ENCODE peak calls at places on chromosomes 16 and 17, in six cellular contexts. One of them, this sample, is unnamed.

GRCh38 chr16:65122974-65123845 is 1.3 kb upstream of the CDH11 start:
- DNase-seq in AG09309: no peak
- DNase-seq in right lobe of liver: peak
- DNase-seq in ascending aorta: no peak
- DNase-seq in GM12864: no peak
- DNase-seq in AG04449: no peak
- DNase-seq in this sample: peak

GRCh38 chr17:36608794-36609497 is 7.6 kb downstream of the MRM1 start:
- DNase-seq in AG09309: no peak
- DNase-seq in right lobe of liver: no peak
- DNase-seq in ascending aorta: no peak
- DNase-seq in GM12864: no peak
- DNase-seq in AG04449: no peak
- DNase-seq in this sample: no peak

GRCh38 chr16:54446639-54447038 is 160.1 kb upstream of the IRX3 start:
- DNase-seq in AG09309: peak
- DNase-seq in right lobe of liver: no peak
- DNase-seq in ascending aorta: no peak
- DNase-seq in GM12864: no peak
- DNase-seq in AG04449: peak
- DNase-seq in this sample: no peak

GRCh38 chr17:51372345-51373004 is 112.1 kb downstream of the UTP18 start:
- DNase-seq in AG09309: peak
- DNase-seq in right lobe of liver: no peak
- DNase-seq in ascending aorta: peak
- DNase-seq in GM12864: peak
- DNase-seq in AG04449: no peak
- DNase-seq in this sample: no peak

GRCh38 chr17:4507361-4508111 is 8.9 kb downstream of the SPNS2 start:
- DNase-seq in AG09309: no peak
- DNase-seq in right lobe of liver: no peak
- DNase-seq in ascending aorta: no peak
- DNase-seq in GM12864: no peak
- DNase-seq in AG04449: no peak
- DNase-seq in this sample: no peak

GRCh38 chr16:88584676-88585075 is 14.5 kb downstream of the ZC3H18 start:
- DNase-seq in AG09309: no peak
- DNase-seq in right lobe of liver: no peak
- DNase-seq in ascending aorta: no peak
- DNase-seq in GM12864: no peak
- DNase-seq in AG04449: no peak
- DNase-seq in this sample: no peak

GRCh38 chr17:70355185-70355584 is 185.9 kb downstream of the KCNJ2 start:
- DNase-seq in AG09309: no peak
- DNase-seq in right lobe of liver: no peak
- DNase-seq in ascending aorta: no peak
- DNase-seq in GM12864: no peak
- DNase-seq in AG04449: no peak
- DNase-seq in this sample: no peak

GRCh38 chr16:84914273-84914672 is 94.5 kb downstream of the CRISPLD2 start:
- DNase-seq in AG09309: no peak
- DNase-seq in right lobe of liver: no peak
- DNase-seq in ascending aorta: no peak
- DNase-seq in GM12864: no peak
- DNase-seq in AG04449: no peak
- DNase-seq in this sample: no peak

GRCh38 chr16:528111-529011 is 849 bp downstream of the CAPN15 start:
- DNase-seq in AG09309: no peak
- DNase-seq in right lobe of liver: no peak
- DNase-seq in ascending aorta: no peak
- DNase-seq in GM12864: no peak
- DNase-seq in AG04449: no peak
- DNase-seq in this sample: no peak

GRCh38 chr16:11079657-11080187 is 135.4 kb downstream of the CLEC16A start:
- DNase-seq in AG09309: peak
- DNase-seq in right lobe of liver: no peak
- DNase-seq in ascending aorta: no peak
- DNase-seq in GM12864: no peak
- DNase-seq in AG04449: peak
- DNase-seq in this sample: no peak

GRCh38 chr16:12833939-12834338 is 30.3 kb upstream of the CPPED1 start:
- DNase-seq in AG09309: no peak
- DNase-seq in right lobe of liver: no peak
- DNase-seq in ascending aorta: no peak
- DNase-seq in GM12864: no peak
- DNase-seq in AG04449: no peak
- DNase-seq in this sample: no peak

GRCh38 chr16:9256196-9256595 is 164.8 kb downstream of the HAPSTR1 start:
- DNase-seq in AG09309: no peak
- DNase-seq in right lobe of liver: no peak
- DNase-seq in ascending aorta: no peak
- DNase-seq in GM12864: peak
- DNase-seq in AG04449: no peak
- DNase-seq in this sample: no peak

GRCh38 chr16:8863594-8864424 is 5.0 kb downstream of the CARHSP1 start:
- DNase-seq in AG09309: no peak
- DNase-seq in right lobe of liver: peak
- DNase-seq in ascending aorta: no peak
- DNase-seq in GM12864: no peak
- DNase-seq in AG04449: no peak
- DNase-seq in this sample: no peak

GRCh38 chr17:17439971-17440843 is 36.6 kb upstream of the MED9 start:
- DNase-seq in AG09309: no peak
- DNase-seq in right lobe of liver: peak
- DNase-seq in ascending aorta: no peak
- DNase-seq in GM12864: peak
- DNase-seq in AG04449: no peak
- DNase-seq in this sample: no peak

GRCh38 chr17:21208352-21208751 is 5.6 kb downstream of the TMEM11 start:
- DNase-seq in AG09309: no peak
- DNase-seq in right lobe of liver: no peak
- DNase-seq in ascending aorta: no peak
- DNase-seq in GM12864: no peak
- DNase-seq in AG04449: no peak
- DNase-seq in this sample: no peak

GRCh38 chr17:44795928-44796327 is 34.2 kb downstream of the GJC1 start:
- DNase-seq in AG09309: no peak
- DNase-seq in right lobe of liver: no peak
- DNase-seq in ascending aorta: no peak
- DNase-seq in GM12864: no peak
- DNase-seq in AG04449: no peak
- DNase-seq in this sample: no peak

GRCh38 chr17:47077576-47077975 is 98.5 kb upstream of the RPRML start:
- DNase-seq in AG09309: no peak
- DNase-seq in right lobe of liver: no peak
- DNase-seq in ascending aorta: no peak
- DNase-seq in GM12864: no peak
- DNase-seq in AG04449: no peak
- DNase-seq in this sample: no peak

GRCh38 chr16:65285128-65286120 is 163.6 kb upstream of the CDH11 start:
- DNase-seq in AG09309: no peak
- DNase-seq in right lobe of liver: no peak
- DNase-seq in ascending aorta: no peak
- DNase-seq in GM12864: no peak
- DNase-seq in AG04449: no peak
- DNase-seq in this sample: no peak

GRCh38 chr17:21285164-21286065 is 904 bp downstream of the MAP2K3 start:
- DNase-seq in AG09309: no peak
- DNase-seq in right lobe of liver: peak
- DNase-seq in ascending aorta: no peak
- DNase-seq in GM12864: no peak
- DNase-seq in AG04449: no peak
- DNase-seq in this sample: no peak

GRCh38 chr17:58337600-58338453 is 9.2 kb upstream of the TSPOAP1 start:
- DNase-seq in AG09309: peak
- DNase-seq in right lobe of liver: peak
- DNase-seq in ascending aorta: peak
- DNase-seq in GM12864: peak
- DNase-seq in AG04449: peak
- DNase-seq in this sample: no peak

GRCh38 chr17:74096456-74096855 is 107.0 kb upstream of the RPL38 start:
- DNase-seq in AG09309: no peak
- DNase-seq in right lobe of liver: no peak
- DNase-seq in ascending aorta: no peak
- DNase-seq in GM12864: no peak
- DNase-seq in AG04449: no peak
- DNase-seq in this sample: no peak

GRCh38 chr17:28949185-28950016 is 1.9 kb downstream of the PHF12 start:
- DNase-seq in AG09309: no peak
- DNase-seq in right lobe of liver: peak
- DNase-seq in ascending aorta: no peak
- DNase-seq in GM12864: no peak
- DNase-seq in AG04449: no peak
- DNase-seq in this sample: peak

GRCh38 chr16:73329363-73330306 is 281.7 kb upstream of the ZFHX3 start:
- DNase-seq in AG09309: no peak
- DNase-seq in right lobe of liver: no peak
- DNase-seq in ascending aorta: no peak
- DNase-seq in GM12864: no peak
- DNase-seq in AG04449: no peak
- DNase-seq in this sample: no peak

GRCh38 chr16:47045023-47045422 is 71.5 kb upstream of the DNAJA2 start:
- DNase-seq in AG09309: no peak
- DNase-seq in right lobe of liver: no peak
- DNase-seq in ascending aorta: no peak
- DNase-seq in GM12864: no peak
- DNase-seq in AG04449: no peak
- DNase-seq in this sample: no peak

GRCh38 chr17:81371910-81372760 is 23.1 kb upstream of the BAHCC1 start:
- DNase-seq in AG09309: no peak
- DNase-seq in right lobe of liver: peak
- DNase-seq in ascending aorta: no peak
- DNase-seq in GM12864: no peak
- DNase-seq in AG04449: no peak
- DNase-seq in this sample: no peak

GRCh38 chr16:27596411-27596810 is 46.5 kb downstream of the KATNIP start:
- DNase-seq in AG09309: no peak
- DNase-seq in right lobe of liver: no peak
- DNase-seq in ascending aorta: no peak
- DNase-seq in GM12864: no peak
- DNase-seq in AG04449: no peak
- DNase-seq in this sample: no peak

GRCh38 chr16:27080870-27081269 is 14.1 kb downstream of the C16orf82 start:
- DNase-seq in AG09309: no peak
- DNase-seq in right lobe of liver: no peak
- DNase-seq in ascending aorta: no peak
- DNase-seq in GM12864: no peak
- DNase-seq in AG04449: no peak
- DNase-seq in this sample: no peak

GRCh38 chr17:77002103-77003045 is 134.2 kb downstream of the MGAT5B start:
- DNase-seq in AG09309: no peak
- DNase-seq in right lobe of liver: no peak
- DNase-seq in ascending aorta: no peak
- DNase-seq in GM12864: no peak
- DNase-seq in AG04449: no peak
- DNase-seq in this sample: no peak

GRCh38 chr17:79783891-79784290 is 5.9 kb downstream of the CBX2 start:
- DNase-seq in AG09309: no peak
- DNase-seq in right lobe of liver: no peak
- DNase-seq in ascending aorta: no peak
- DNase-seq in GM12864: no peak
- DNase-seq in AG04449: no peak
- DNase-seq in this sample: no peak
- TF ChIP-seq CTCF in AG09309: no peak
- TF ChIP-seq CTCF in right lobe of liver: no peak
- TF ChIP-seq CTCF in ascending aorta: no peak
- TF ChIP-seq CTCF in GM12864: no peak
- TF ChIP-seq CTCF in AG04449: no peak
- TF ChIP-seq CTCF in this sample: no peak

GRCh38 chr16:55711959-55712876 is 56.4 kb downstream of the SLC6A2 start:
- DNase-seq in AG09309: peak
- DNase-seq in right lobe of liver: peak
- DNase-seq in ascending aorta: no peak
- DNase-seq in GM12864: no peak
- DNase-seq in AG04449: no peak
- DNase-seq in this sample: no peak
- H3K4me3 ChIP-seq in AG09309: no peak
- H3K4me3 ChIP-seq in right lobe of liver: no peak
- H3K4me3 ChIP-seq in ascending aorta: no peak
- H3K4me3 ChIP-seq in GM12864: no peak
- H3K4me3 ChIP-seq in AG04449: no peak
- H3K4me3 ChIP-seq in this sample: no peak

GRCh38 chr16:71423016-71423415 is 18.8 kb downstream of the TLE7 start:
- DNase-seq in AG09309: no peak
- DNase-seq in right lobe of liver: no peak
- DNase-seq in ascending aorta: no peak
- DNase-seq in GM12864: no peak
- DNase-seq in AG04449: no peak
- DNase-seq in this sample: no peak
- TF ChIP-seq CTCF in AG09309: no peak
- TF ChIP-seq CTCF in right lobe of liver: no peak
- TF ChIP-seq CTCF in ascending aorta: no peak
- TF ChIP-seq CTCF in GM12864: no peak
- TF ChIP-seq CTCF in AG04449: no peak
- TF ChIP-seq CTCF in this sample: no peak

GRCh38 chr17:2212328-2212981 is 91.1 kb downstream of the SMG6 start:
- DNase-seq in AG09309: no peak
- DNase-seq in right lobe of liver: no peak
- DNase-seq in ascending aorta: peak
- DNase-seq in GM12864: no peak
- DNase-seq in AG04449: no peak
- DNase-seq in this sample: no peak

GRCh38 chr17:2215616-2216364 is 87.8 kb downstream of the SMG6 start:
- DNase-seq in AG09309: peak
- DNase-seq in right lobe of liver: peak
- DNase-seq in ascending aorta: no peak
- DNase-seq in GM12864: peak
- DNase-seq in AG04449: no peak
- DNase-seq in this sample: peak

GRCh38 chr17:2214047-2214717 is 89.4 kb downstream of the SMG6 start:
- DNase-seq in AG09309: no peak
- DNase-seq in right lobe of liver: peak
- DNase-seq in ascending aorta: peak
- DNase-seq in GM12864: no peak
- DNase-seq in AG04449: no peak
- DNase-seq in this sample: no peak

GRCh38 chr17:2213291-2213960 is 90.2 kb downstream of the SMG6 start:
- DNase-seq in AG09309: no peak
- DNase-seq in right lobe of liver: no peak
- DNase-seq in ascending aorta: no peak
- DNase-seq in GM12864: no peak
- DNase-seq in AG04449: no peak
- DNase-seq in this sample: no peak

GRCh38 chr17:2214887-2215615 is 88.5 kb downstream of the SMG6 start:
- DNase-seq in AG09309: no peak
- DNase-seq in right lobe of liver: no peak
- DNase-seq in ascending aorta: peak
- DNase-seq in GM12864: no peak
- DNase-seq in AG04449: no peak
- DNase-seq in this sample: no peak
- H3K4me3 ChIP-seq in AG09309: peak
- H3K4me3 ChIP-seq in right lobe of liver: no peak
- H3K4me3 ChIP-seq in ascending aorta: peak
- H3K4me3 ChIP-seq in GM12864: peak
- H3K4me3 ChIP-seq in AG04449: peak
- H3K4me3 ChIP-seq in this sample: peak

GRCh38 chr16:16096161-16096857 is 127.0 kb downstream of the ABCC6 start:
- DNase-seq in AG09309: peak
- DNase-seq in right lobe of liver: no peak
- DNase-seq in ascending aorta: no peak
- DNase-seq in GM12864: no peak
- DNase-seq in AG04449: peak
- DNase-seq in this sample: peak
- TF ChIP-seq CTCF in AG09309: peak
- TF ChIP-seq CTCF in right lobe of liver: no peak
- TF ChIP-seq CTCF in ascending aorta: no peak
- TF ChIP-seq CTCF in GM12864: peak
- TF ChIP-seq CTCF in AG04449: peak
- TF ChIP-seq CTCF in this sample: no peak

This sample was measured in breast epithelium.